ENCODE peak calls at places on chromosomes 3 and 15, in seven cellular contexts. X is GM20000, I is HL-60, N is left ventricle myocardium inferior, Z is cardiac fibroblast, D is RWPE1, K is gastrocnemius medialis. F is an unnamed sample.

GRCh38 chr15:68207176-68207935 is 2.2 kb upstream of the CALML4 start:
- DNase-seq in D (no peak), I (no peak), Z (no peak), K (no peak), X (no peak), N (no peak), F (no peak)

GRCh38 chr3:23991236-23992050 is 46.4 kb downstream of the NR1D2 start:
- DNase-seq in N (no peak), K (no peak), I (no peak), X (no peak), D (no peak), Z (no peak), F (no peak)

GRCh38 chr15:79957741-79958140 is 13.3 kb downstream of the BCL2A1 start:
- DNase-seq in I (no peak), X (no peak), K (no peak), D (no peak), N (no peak), Z (no peak), F (no peak)

GRCh38 chr3:195238626-195239118 is 32.3 kb downstream of the XXYLT1 start:
- DNase-seq in X (no peak), N (peak; percentile 23), K (no peak), Z (peak; percentile 46), D (no peak), I (no peak), F (no peak)

GRCh38 chr15:99925661-99926461 is 192.6 kb upstream of the LYSMD4 start:
- DNase-seq in I (peak; percentile 38), D (peak; percentile 67), K (peak; percentile 25), Z (peak; percentile 9), X (peak; percentile 62), N (peak; percentile 62), F (peak; percentile 57)

GRCh38 chr3:16494906-16495580 is 18.5 kb downstream of the RFTN1 start:
- DNase-seq in K (no peak), N (no peak), I (no peak), Z (no peak), D (no peak), X (no peak), F (no peak)

GRCh38 chr3:52468336-52468735 is 12.9 kb downstream of the NISCH start:
- DNase-seq in K (peak; percentile 60), N (no peak), Z (no peak), I (peak; percentile 51), X (no peak), D (no peak), F (no peak)

GRCh38 chr3:4511491-4512251 is 18.5 kb downstream of the ITPR1 start:
- DNase-seq in N (no peak), K (no peak), X (no peak), Z (no peak), D (no peak), I (no peak), F (no peak)

GRCh38 chr3:194147679-194148078 is 11.7 kb downstream of the HES1 start:
- DNase-seq in Z (no peak), I (no peak), D (no peak), X (no peak), N (no peak), K (no peak), F (no peak)

GRCh38 chr15:61116830-61117229 is 112.3 kb downstream of the RORA start:
- DNase-seq in D (no peak), N (no peak), Z (no peak), X (no peak), I (no peak), K (no peak), F (no peak)

GRCh38 chr15:61115679-61116078 is 113.4 kb downstream of the RORA start:
- DNase-seq in D (no peak), Z (peak; percentile 62), N (no peak), I (no peak), K (peak; percentile 41), X (no peak), F (no peak)

GRCh38 chr15:61115241-61115640 is 113.9 kb downstream of the RORA start:
- DNase-seq in D (no peak), K (no peak), X (no peak), I (no peak), N (no peak), Z (peak; percentile 15), F (no peak)

GRCh38 chr15:61119556-61119955 is 109.5 kb downstream of the RORA start:
- DNase-seq in N (no peak), X (no peak), I (no peak), Z (peak; percentile 5), K (no peak), D (no peak), F (no peak)

GRCh38 chr15:61118885-61119284 is 110.2 kb downstream of the RORA start:
- DNase-seq in D (no peak), I (no peak), N (no peak), X (no peak), K (no peak), Z (no peak), F (no peak)
- TF ChIP-seq CTCF in D (no peak), I (no peak), N (no peak), X (no peak), K (no peak), Z (no peak), F (no peak)

GRCh38 chr3:39064646-39065045 is 12.8 kb downstream of the WDR48 start:
- DNase-seq in I (no peak), Z (peak; percentile 44), X (no peak), D (no peak), N (no peak), K (no peak), F (no peak)

GRCh38 chr3:39062180-39062579 is 10.4 kb downstream of the WDR48 start:
- DNase-seq in Z (no peak), K (no peak), I (no peak), D (no peak), N (no peak), X (no peak), F (peak; percentile 47)

GRCh38 chr3:39067286-39067685 is 15.5 kb downstream of the WDR48 start:
- DNase-seq in K (no peak), X (no peak), I (no peak), N (no peak), D (peak; percentile 6), Z (peak; percentile 19), F (no peak)

GRCh38 chr3:39063143-39063542 is 11.3 kb downstream of the WDR48 start:
- DNase-seq in K (no peak), I (no peak), X (no peak), Z (no peak), D (no peak), N (no peak), F (no peak)

DNA sequence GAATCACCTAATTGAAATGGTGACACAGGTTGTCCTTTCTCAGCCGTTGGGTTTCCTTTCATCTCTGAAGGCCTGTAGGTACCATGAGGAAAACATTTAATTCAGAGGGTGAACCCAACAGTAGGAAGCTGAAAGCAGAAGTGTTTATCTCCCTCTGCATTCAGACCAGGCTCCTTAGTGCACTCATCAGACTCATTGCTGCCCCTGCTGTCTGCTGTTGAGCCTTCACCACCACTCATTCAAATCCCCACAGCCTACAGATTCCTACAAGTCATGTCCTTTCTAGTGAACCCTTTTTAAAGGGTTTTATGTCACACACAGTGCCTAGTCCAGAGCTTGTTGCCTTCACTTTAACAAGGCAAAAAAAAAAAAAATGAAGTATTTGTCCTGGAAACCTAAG is 13.4 kb downstream of the WDR48 start:
- DNase-seq in K (no peak), I (peak; percentile 73), N (no peak), D (peak; percentile 1), Z (peak; percentile 54), X (peak; percentile 61), F (peak; percentile 40)
- TF ChIP-seq CTCF in K (no peak), I (peak; percentile 52), N (peak; percentile 39), D (peak; percentile 15), Z (peak; percentile 54), X (peak; percentile 26), F (peak; percentile 36)

GRCh38 chr3:157705258-157705657 is 202.0 kb upstream of the VEPH1 start:
- DNase-seq in Z (no peak), I (no peak), K (no peak), N (no peak), D (no peak), X (no peak), F (no peak)

GRCh38 chr3:157695586-157695985 is 192.4 kb upstream of the VEPH1 start:
- DNase-seq in N (no peak), Z (peak; percentile 5), X (no peak), I (no peak), D (no peak), K (no peak), F (no peak)

GRCh38 chr3:157700405-157700804 is 197.2 kb upstream of the VEPH1 start:
- DNase-seq in N (no peak), D (no peak), K (no peak), X (no peak), Z (peak; percentile 11), I (no peak), F (peak; percentile 17)
- TF ChIP-seq CTCF in N (no peak), D (no peak), K (no peak), X (no peak), Z (peak; percentile 15), I (no peak), F (no peak)

GRCh38 chr3:159130108-159130507 is 328.3 kb downstream of the MFSD1 start:
- DNase-seq in D (no peak), X (no peak), I (no peak), N (no peak), K (no peak), Z (peak; percentile 38), F (peak; percentile 63)
- TF ChIP-seq CTCF in D (no peak), X (peak; percentile 43), I (no peak), N (peak; percentile 20), K (no peak), Z (peak; percentile 29), F (peak; percentile 34)

DNA sequence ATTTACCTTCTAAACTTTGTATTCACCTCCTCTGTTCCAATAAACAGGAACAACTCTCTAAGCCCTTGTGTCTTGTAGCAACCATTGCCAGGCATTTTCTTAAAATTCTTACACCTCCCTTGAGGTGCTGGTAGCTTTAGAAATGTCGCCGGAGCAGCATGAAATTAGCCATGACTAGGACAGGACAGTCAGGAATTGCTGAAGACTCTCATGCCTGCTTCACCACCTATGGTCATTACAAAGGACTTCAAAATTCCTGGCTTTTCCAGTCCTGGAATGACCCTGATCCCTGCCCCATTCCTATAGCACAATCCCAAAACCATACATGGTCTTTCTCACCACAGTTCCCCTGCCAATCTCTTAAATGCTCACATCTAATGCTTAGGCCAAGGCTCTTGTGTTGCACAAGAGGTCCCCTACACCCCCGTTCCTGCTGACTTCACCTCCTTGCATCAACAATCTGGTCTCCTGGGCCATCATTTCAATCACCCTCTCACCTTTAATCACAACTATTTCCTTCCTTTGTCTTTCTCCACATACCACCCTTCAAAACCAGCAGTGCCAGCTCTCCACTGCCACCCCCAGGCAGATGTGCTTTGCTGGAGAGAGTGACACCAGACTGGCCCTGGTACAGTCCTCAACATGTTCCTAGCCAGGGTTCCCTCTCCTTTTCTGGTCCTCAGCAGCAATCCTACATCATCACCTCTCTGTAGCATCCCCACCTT is 113.2 kb upstream of the TJP1 start:
- DNase-seq in Z (no peak), D (no peak), N (no peak), I (no peak), K (no peak), X (no peak), F (peak; percentile 18)
- TF ChIP-seq CTCF in Z (peak; percentile 12), D (no peak), N (peak; percentile 52), I (no peak), K (no peak), X (no peak), F (no peak)

DNA sequence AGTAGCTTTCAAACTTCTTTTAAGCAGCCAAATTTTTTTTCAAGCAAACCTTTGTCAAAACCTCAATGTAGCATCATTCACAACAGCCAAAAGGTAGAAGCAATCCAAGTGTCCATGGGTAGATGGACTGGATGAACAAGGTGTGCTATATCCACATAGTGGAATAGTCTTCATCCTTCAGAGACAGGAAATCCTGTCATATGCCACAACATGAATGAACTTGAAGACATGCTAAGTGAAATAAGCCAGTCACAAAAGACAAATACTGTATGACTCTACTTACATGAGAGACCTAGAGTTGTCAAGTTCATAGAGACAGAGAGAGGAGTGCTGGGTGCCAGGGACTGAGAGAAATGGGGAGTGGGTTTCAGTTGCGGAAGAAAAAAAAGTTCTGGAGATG is 87.6 kb downstream of the SRGAP3 start:
- DNase-seq in K (no peak), N (no peak), Z (no peak), X (no peak), D (no peak), I (no peak), F (no peak)
- TF ChIP-seq CTCF in K (no peak), N (no peak), Z (no peak), X (no peak), D (no peak), I (no peak), F (no peak)

F was measured in Calu3.